ENCODE peak calls at places on chromosomes 16 and 17, in six cellular contexts. L is neuronal stem cell, H is H1, K is IMR-90, T is mesenchymal stem cell, Q is trophoblast cell. Y is an unnamed sample.

GRCh38 chr16:57175896-57176295 is 9.9 kb downstream of the PSME3IP1 start:
- DNase-seq in L (no peak), H (no peak), K (no peak), T (no peak), Q (no peak), Y (no peak)

GRCh38 chr16:79848739-79849518 is 248.4 kb upstream of the MAF start:
- DNase-seq in L (no peak), H (no peak), K (no peak), T (no peak), Q (no peak), Y (no peak)

GRCh38 chr16:77692612-77693011 is 29.7 kb upstream of the NUDT7 start:
- DNase-seq in L (no peak), H (no peak), K (no peak), T (no peak), Q (peak), Y (no peak)

GRCh38 chr16:73048292-73049050 is 543 bp upstream of the ZFHX3 start:
- DNase-seq in L (no peak), H (no peak), K (no peak), T (peak), Q (no peak), Y (no peak)

GRCh38 chr17:80832266-80832676 is 159.4 kb upstream of the CHMP6 start:
- DNase-seq in L (no peak), H (no peak), K (peak), T (peak), Q (no peak), Y (peak)

GRCh38 chr17:66737524-66737923 is 97.4 kb upstream of the CACNG5 start:
- DNase-seq in L (peak), H (no peak), K (peak), T (peak), Q (no peak), Y (peak)

GRCh38 chr16:47976609-47977180 is 179.1 kb downstream of the ABCC12 start:
- DNase-seq in L (no peak), H (no peak), K (no peak), T (no peak), Q (no peak), Y (no peak)

GRCh38 chr16:25707982-25708583 is 16.3 kb downstream of the HS3ST4 start:
- DNase-seq in L (no peak), H (peak), K (no peak), T (no peak), Q (no peak), Y (peak)

GRCh38 chr17:63751806-63752205 is 10.2 kb upstream of the STRADA start:
- DNase-seq in L (no peak), H (no peak), K (no peak), T (no peak), Q (no peak), Y (no peak)

GRCh38 chr16:19757762-19758595 is 39.9 kb downstream of the IQCK start:
- DNase-seq in L (no peak), H (no peak), K (peak), T (no peak), Q (no peak), Y (no peak)

GRCh38 chr17:50272711-50273653 is 1.3 kb upstream of the TMEM92 start:
- DNase-seq in L (peak), H (peak), K (peak), T (peak), Q (peak), Y (peak)

GRCh38 chr17:6696906-6697305 is 16.3 kb downstream of the SLC13A5 start:
- DNase-seq in L (no peak), H (no peak), K (no peak), T (no peak), Q (no peak), Y (no peak)

GRCh38 chr16:20906225-20906870 is 5.8 kb downstream of the LYRM1 start:
- DNase-seq in L (no peak), H (no peak), K (peak), T (peak), Q (no peak), Y (no peak)

GRCh38 chr17:49942918-49943317 is 26.1 kb upstream of the DLX4 start:
- DNase-seq in L (no peak), H (no peak), K (no peak), T (no peak), Q (no peak), Y (no peak)

GRCh38 chr17:46818319-46818928 is at the start of gene WNT3:
- DNase-seq in L (no peak), H (peak), K (no peak), T (no peak), Q (no peak), Y (peak)

GRCh38 chr16:27475561-27475960 is 73.6 kb downstream of the IL21R start:
- DNase-seq in L (no peak), H (no peak), K (peak), T (peak), Q (no peak), Y (no peak)

GRCh38 chr16:74123195-74123594 is 173.4 kb upstream of the PSMD7 start:
- DNase-seq in L (no peak), H (no peak), K (no peak), T (no peak), Q (no peak), Y (no peak)

GRCh38 chr17:79617304-79617703 is 6.5 kb upstream of the RBFOX3 start:
- DNase-seq in L (no peak), H (no peak), K (no peak), T (no peak), Q (no peak), Y (peak)

GRCh38 chr16:4465977-4466779 is 8.2 kb downstream of the NMRAL1 start:
- DNase-seq in L (no peak), H (no peak), K (no peak), T (no peak), Q (no peak), Y (no peak)

GRCh38 chr17:19304209-19304608 is 58.3 kb downstream of the B9D1 start:
- DNase-seq in L (no peak), H (no peak), K (peak), T (peak), Q (no peak), Y (no peak)

GRCh38 chr17:59493867-59494266 is 71.5 kb upstream of the DHX40 start:
- DNase-seq in L (peak), H (no peak), K (no peak), T (no peak), Q (peak), Y (no peak)

GRCh38 chr16:65095090-65095728 is 26.7 kb downstream of the CDH11 start:
- DNase-seq in L (no peak), H (no peak), K (no peak), T (no peak), Q (no peak), Y (no peak)

GRCh38 chr16:11604783-11605563 is 18.3 kb upstream of the LITAF start:
- DNase-seq in L (no peak), H (no peak), K (peak), T (peak), Q (no peak), Y (no peak)

GRCh38 chr16:84341533-84342295 is 26.6 kb upstream of the ATP2C2 start:
- DNase-seq in L (no peak), H (no peak), K (no peak), T (no peak), Q (no peak), Y (no peak)

GRCh38 chr16:57318240-57318970 is 33.9 kb upstream of the PLLP start:
- DNase-seq in L (peak), H (no peak), K (peak), T (peak), Q (peak), Y (peak)

GRCh38 chr17:50817142-50817751 is 18.1 kb upstream of the WFIKKN2 start:
- DNase-seq in L (no peak), H (peak), K (no peak), T (peak), Q (no peak), Y (peak)

GRCh38 chr17:19766421-19767270 is 18.5 kb upstream of the ALDH3A1 start:
- DNase-seq in L (peak), H (peak), K (peak), T (peak), Q (peak), Y (peak)

GRCh38 chr17:56629450-56630187 is 36.1 kb downstream of the NOG start:
- DNase-seq in L (peak), H (peak), K (peak), T (peak), Q (no peak), Y (peak)

GRCh38 chr17:78766225-78766624 is 15.8 kb downstream of the CYTH1 start:
- DNase-seq in L (no peak), H (no peak), K (no peak), T (no peak), Q (no peak), Y (no peak)

GRCh38 chr16:30557397-30557949 is 701 bp downstream of the ZNF764 start:
- DNase-seq in L (peak), H (no peak), K (no peak), T (peak), Q (no peak), Y (no peak)

GRCh38 chr17:79955961-79956735 is 79.5 kb downstream of the TBC1D16 start:
- DNase-seq in L (no peak), H (no peak), K (no peak), T (no peak), Q (no peak), Y (peak)

GRCh38 chr16:50844840-50845239 is 103.0 kb downstream of the CYLD start:
- DNase-seq in L (no peak), H (no peak), K (no peak), T (no peak), Q (no peak), Y (no peak)
- H4K91ac ChIP-seq in L (no peak), H (no peak), K (no peak), T (no peak), Q (no peak), Y (no peak)

DNA sequence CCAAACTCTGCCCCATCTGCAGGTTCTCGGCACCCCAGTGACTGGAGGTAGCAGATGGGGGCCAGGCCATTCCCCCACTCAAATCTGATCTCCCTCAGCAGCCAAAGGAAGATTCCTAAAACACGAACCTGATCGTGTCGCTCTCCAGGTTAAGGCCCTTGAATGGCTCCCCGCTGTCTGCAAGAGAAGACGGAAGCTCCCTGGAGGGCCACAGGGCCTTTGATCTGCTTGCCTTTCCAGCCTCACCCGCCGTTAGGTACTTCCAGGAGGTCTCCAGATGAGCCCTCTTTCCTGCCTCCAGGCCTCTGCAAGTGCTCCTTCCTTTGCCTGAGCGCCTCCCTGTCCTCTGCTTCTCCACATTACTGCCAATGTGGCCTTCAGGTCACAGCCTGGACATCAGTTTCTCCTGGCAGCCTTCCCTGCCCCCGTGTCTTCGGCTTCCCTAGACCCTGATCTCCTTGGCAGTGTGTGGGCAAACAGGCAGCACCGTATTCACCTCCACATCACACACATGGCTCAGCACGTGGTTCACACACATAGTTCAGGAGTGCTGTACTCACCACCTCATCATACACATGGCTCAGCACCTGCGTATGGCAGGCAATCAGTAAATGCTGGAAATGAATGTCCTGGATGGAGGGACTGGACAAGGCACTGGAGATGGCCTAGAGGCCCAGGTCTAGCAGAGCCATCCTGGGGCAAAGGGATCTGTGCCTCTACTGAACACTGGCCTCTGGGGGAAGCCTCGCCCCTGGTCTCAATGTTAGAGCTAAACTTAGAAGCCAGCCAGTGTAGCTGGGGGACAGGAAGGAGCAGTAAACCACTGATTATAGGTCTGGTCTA is 26.4 kb upstream of the MRPS23 start:
- DNase-seq in L (no peak), H (no peak), K (peak), T (no peak), Q (no peak), Y (peak)
- H2AK5ac ChIP-seq in L (peak), H (peak), K (peak), T (peak), Q (peak), Y (peak)

GRCh38 chr17:39688945-39689344 is 1.1 kb upstream of the PGAP3 start:
- DNase-seq in L (no peak), H (peak), K (no peak), T (no peak), Q (no peak), Y (peak)
- H2BK5ac ChIP-seq in L (no peak), H (peak), K (no peak), T (no peak), Q (no peak), Y (no peak)

GRCh38 chr17:27380551-27380950 is 75.7 kb upstream of the KSR1 start:
- DNase-seq in L (no peak), H (no peak), K (no peak), T (no peak), Q (no peak), Y (no peak)

GRCh38 chr17:27381007-27381501 is 75.2 kb upstream of the KSR1 start:
- DNase-seq in L (peak), H (peak), K (peak), T (peak), Q (peak), Y (peak)

GRCh38 chr17:27379863-27380533 is 76.2 kb upstream of the KSR1 start:
- DNase-seq in L (peak), H (no peak), K (peak), T (no peak), Q (no peak), Y (no peak)

GRCh38 chr17:27378482-27379200 is 77.6 kb upstream of the KSR1 start:
- DNase-seq in L (no peak), H (no peak), K (no peak), T (no peak), Q (no peak), Y (no peak)

GRCh38 chr17:27376637-27377547 is 79.4 kb upstream of the KSR1 start:
- DNase-seq in L (no peak), H (no peak), K (peak), T (no peak), Q (no peak), Y (no peak)
- H4K91ac ChIP-seq in L (no peak), H (no peak), K (no peak), T (no peak), Q (no peak), Y (no peak)

DNA sequence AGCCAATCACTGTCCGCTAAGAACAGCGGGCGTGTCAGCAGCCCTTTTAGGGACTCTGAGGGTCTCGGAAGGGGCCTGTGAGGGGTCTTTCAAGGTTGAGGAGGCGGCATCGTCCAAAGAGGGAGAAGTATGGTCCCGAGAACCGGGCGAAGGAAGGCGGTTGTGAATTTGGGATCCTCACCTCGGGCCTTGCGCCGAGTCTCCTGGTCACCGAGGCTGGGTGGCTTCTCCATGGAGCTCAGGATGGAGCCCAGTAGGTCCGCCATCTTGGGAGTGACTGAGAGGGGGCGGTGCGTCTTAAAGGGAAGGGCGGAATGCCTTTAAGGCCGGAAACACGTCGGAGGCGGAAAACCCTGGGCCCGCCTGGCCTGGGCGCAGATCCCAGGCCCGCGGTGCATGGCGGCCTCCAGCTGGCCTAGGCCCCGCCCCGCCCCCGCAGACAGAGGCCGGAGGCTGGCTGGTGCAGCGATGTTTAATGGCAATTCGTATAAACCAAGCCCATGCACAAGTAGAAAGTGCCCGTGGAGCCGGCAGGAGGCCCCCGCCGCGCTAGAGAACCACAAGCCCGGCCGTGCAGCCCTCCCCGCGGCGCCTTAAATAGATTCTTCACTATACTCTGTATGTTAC is at the start of gene SPAG7:
- DNase-seq in L (peak), H (peak), K (peak), T (peak), Q (peak), Y (peak)
- H2AK5ac ChIP-seq in L (peak), H (peak), K (peak), T (peak), Q (peak), Y (no peak)

GRCh38 chr17:36846410-36847292 is 90.6 kb upstream of the LHX1 start:
- DNase-seq in L (no peak), H (no peak), K (no peak), T (no peak), Q (no peak), Y (no peak)
- H2BK5ac ChIP-seq in L (no peak), H (no peak), K (no peak), T (no peak), Q (no peak), Y (no peak)

GRCh38 chr16:31706318-31706717 is 167.3 kb upstream of the ZNF267 start:
- DNase-seq in L (no peak), H (no peak), K (no peak), T (no peak), Q (no peak), Y (no peak)
- H4K91ac ChIP-seq in L (no peak), H (no peak), K (no peak), T (no peak), Q (no peak), Y (no peak)

Y was measured in H9.